ENCODE peak calls at places on chromosomes 5 and 9, in four cellular contexts. A is HCT116, J is HepG2, N is K562. G is an unnamed sample.
A peak's percentile ranks its signal among the peaks of the same experiment; 100 is the strongest.

GRCh38 chr5:173953528-173954090 is 35.4 kb upstream of the C5orf47 start:
- DNase-seq in A (no peak), J (peak; percentile 83), N (no peak), G (peak; percentile 74)

GRCh38 chr5:33231214-33231710 is 209.5 kb upstream of the TARS1 start:
- DNase-seq in N (no peak), A (no peak), J (no peak), G (no peak)

GRCh38 chr5:98827161-98827560 is 53.7 kb downstream of the RGMB start:
- DNase-seq in N (peak; percentile 29), A (peak; percentile 45), J (peak; percentile 32), G (peak; percentile 41)

GRCh38 chr5:93602261-93603149 is 19.5 kb downstream of the NR2F1 start:
- DNase-seq in A (no peak), J (no peak), N (no peak), G (no peak)

GRCh38 chr5:80249876-80250275 is 6.0 kb downstream of the SERINC5 start:
- DNase-seq in A (no peak), J (no peak), N (no peak), G (no peak)

GRCh38 chr5:44714871-44715580 is 93.7 kb upstream of the MRPS30 start:
- DNase-seq in N (no peak), A (no peak), J (no peak), G (no peak)

GRCh38 chr5:138033275-138033808 is 463 bp upstream of the FAM13B start:
- DNase-seq in A (no peak), N (no peak), J (no peak), G (no peak)

GRCh38 chr5:96976-97640 is 5.1 kb downstream of the PLEKHG4B start:
- DNase-seq in N (no peak), A (no peak), J (no peak), G (no peak)

GRCh38 chr9:3511537-3511936 is 14.3 kb downstream of the RFX3 start:
- DNase-seq in A (no peak), J (peak; percentile 3), N (no peak), G (no peak)

GRCh38 chr5:135209495-135209837 is 175.4 kb upstream of the PITX1 start:
- DNase-seq in N (no peak), J (no peak), A (no peak), G (no peak)

GRCh38 chr9:130627051-130627450 is 37.3 kb upstream of the PRDM12 start:
- DNase-seq in J (no peak), A (no peak), N (no peak), G (no peak)

GRCh38 chr9:93138171-93138764 is 4.2 kb upstream of the NINJ1 start:
- DNase-seq in A (no peak), N (no peak), J (no peak), G (no peak)

GRCh38 chr9:120308495-120308894 is 271.5 kb downstream of the CDK5RAP2 start:
- DNase-seq in N (no peak), A (no peak), J (no peak), G (no peak)

GRCh38 chr9:21812945-21813568 is 10.6 kb downstream of the MTAP start:
- DNase-seq in J (peak; percentile 51), A (no peak), N (no peak), G (peak; percentile 74)

GRCh38 chr5:79938468-79938867 is 52.6 kb downstream of the MTX3 start:
- DNase-seq in N (no peak), J (no peak), A (no peak), G (no peak)

GRCh38 chr5:34841816-34842215 is 2.9 kb downstream of the TTC23L start:
- DNase-seq in N (no peak), A (no peak), J (no peak), G (no peak)

GRCh38 chr5:92941806-92942205 is 639.2 kb downstream of the NR2F1-AS1 start:
- DNase-seq in A (no peak), N (no peak), J (no peak), G (no peak)

GRCh38 chr5:150641826-150642566 is 1.5 kb downstream of the SYNPO start:
- DNase-seq in N (no peak), A (no peak), J (no peak), G (no peak)

GRCh38 chr9:131758972-131759647 is 19.2 kb upstream of the RAPGEF1 start:
- DNase-seq in N (no peak), J (no peak), A (no peak), G (no peak)

GRCh38 chr9:35814106-35814840 is 569 bp downstream of the HINT2 start:
- DNase-seq in J (peak; percentile 84), N (no peak), A (no peak), G (no peak)

GRCh38 chr5:151098185-151098813 is 17.5 kb upstream of the TNIP1 start:
- DNase-seq in J (no peak), A (no peak), N (no peak), G (no peak)

GRCh38 chr9:127124792-127125191 is 2.4 kb upstream of the ANGPTL2 start:
- DNase-seq in N (no peak), J (no peak), A (no peak), G (no peak)

GRCh38 chr9:105901514-105902109 is 207.3 kb downstream of the TMEM38B start:
- DNase-seq in A (no peak), N (peak; percentile 66), J (peak; percentile 25), G (no peak)

GRCh38 chr9:91098203-91098602 is 263.5 kb downstream of the AUH start:
- DNase-seq in N (no peak), J (no peak), A (no peak), G (no peak)

GRCh38 chr9:132673355-132673754 is 3.1 kb downstream of the GTF3C4 start:
- DNase-seq in A (no peak), N (peak; percentile 30), J (peak; percentile 64), G (no peak)

GRCh38 chr5:160565376-160565775 is 143.7 kb downstream of the PTTG1 start:
- DNase-seq in A (no peak), N (no peak), J (no peak), G (no peak)

GRCh38 chr5:7392401-7393024 is 3.4 kb upstream of the ADCY2 start:
- DNase-seq in A (no peak), J (peak; percentile 6), N (no peak), G (no peak)

GRCh38 chr5:123752576-123752975 is 240.6 kb downstream of the CSNK1G3 start:
- DNase-seq in A (no peak), N (no peak), J (no peak), G (no peak)

DNA sequence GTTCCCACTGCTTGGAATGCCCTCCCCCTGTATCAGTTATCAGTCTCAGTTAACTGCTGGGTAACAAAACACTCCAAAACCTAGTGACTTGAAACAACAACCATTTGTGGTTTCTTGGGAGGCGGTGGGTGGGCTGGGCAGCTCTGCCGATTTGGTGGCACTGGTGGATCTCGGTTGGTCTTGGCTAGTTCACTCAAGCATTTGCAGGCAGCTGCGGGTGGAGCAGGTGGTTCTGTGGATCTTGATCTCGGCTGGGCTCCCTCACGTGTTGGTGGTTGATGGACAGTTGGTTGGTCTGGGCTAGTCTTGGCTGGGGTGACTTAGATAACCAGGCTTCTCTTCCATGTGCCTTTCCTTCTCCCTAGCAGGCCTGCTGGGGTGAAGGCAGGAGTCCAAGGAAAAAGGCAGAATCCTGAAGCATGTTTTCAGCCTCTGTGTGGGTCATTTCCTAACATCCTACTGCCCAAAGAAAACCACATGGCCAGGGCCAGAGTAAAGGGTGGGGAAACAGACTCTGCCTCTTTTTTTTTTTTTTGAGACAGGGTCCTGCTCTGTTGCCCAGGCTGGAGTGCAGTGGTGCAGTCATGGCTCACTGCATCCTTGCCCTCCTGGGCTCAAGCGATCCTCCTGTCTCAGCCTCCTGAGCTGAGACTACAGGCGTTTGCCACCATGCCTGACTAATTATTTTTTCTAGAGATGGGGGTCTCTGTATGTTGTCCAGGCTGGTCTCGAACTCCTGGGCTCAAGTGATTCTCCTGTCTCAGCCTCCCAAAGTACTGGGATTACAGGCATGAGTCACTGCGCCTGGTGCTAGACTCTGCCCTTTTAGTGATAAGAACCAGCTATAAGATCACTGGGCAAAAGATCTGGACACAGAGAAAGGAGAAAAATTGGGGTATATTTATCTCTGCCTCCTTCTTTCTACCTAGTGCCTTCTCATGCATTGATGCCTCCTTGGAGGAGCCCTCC is 183.7 kb downstream of the RGS3 start:
- DNase-seq in J (no peak), N (no peak), A (no peak), G (no peak)
- TF ChIP-seq TCF7L2 in J (no peak), N (no peak), A (no peak), G (no peak)

GRCh38 chr9:17900604-17901003 is 321.7 kb downstream of the SH3GL2 start:
- DNase-seq in A (no peak), J (no peak), N (no peak), G (no peak)

GRCh38 chr9:17906204-17906840 is 327.5 kb downstream of the SH3GL2 start:
- DNase-seq in A (no peak), N (no peak), J (no peak), G (no peak)

GRCh38 chr9:17906841-17907779 is 328.2 kb downstream of the SH3GL2 start:
- DNase-seq in N (no peak), J (no peak), A (no peak), G (no peak)

GRCh38 chr9:17907780-17908513 is 329.1 kb downstream of the SH3GL2 start:
- DNase-seq in J (no peak), N (no peak), A (no peak), G (no peak)

GRCh38 chr9:17905356-17906203 is 326.7 kb downstream of the SH3GL2 start:
- DNase-seq in N (no peak), J (no peak), A (no peak), G (no peak)
- H3K4me3 ChIP-seq in N (no peak overlapping the region), J (no peak overlapping the region), A (no peak overlapping the region), G (no peak overlapping the region)

GRCh38 chr5:169290895-169291294 is 10.0 kb downstream of the SLIT3 start:
- DNase-seq in J (no peak), A (no peak), N (no peak), G (no peak)

GRCh38 chr5:169286572-169287325 is 14.2 kb downstream of the SLIT3 start:
- DNase-seq in A (no peak), J (no peak), N (no peak), G (no peak)

GRCh38 chr5:169289520-169289919 is 11.4 kb downstream of the SLIT3 start:
- DNase-seq in J (no peak), A (no peak), N (no peak), G (no peak)

GRCh38 chr5:169287529-169287928 is 13.4 kb downstream of the SLIT3 start:
- DNase-seq in N (no peak), A (no peak), J (no peak), G (no peak)

DNA sequence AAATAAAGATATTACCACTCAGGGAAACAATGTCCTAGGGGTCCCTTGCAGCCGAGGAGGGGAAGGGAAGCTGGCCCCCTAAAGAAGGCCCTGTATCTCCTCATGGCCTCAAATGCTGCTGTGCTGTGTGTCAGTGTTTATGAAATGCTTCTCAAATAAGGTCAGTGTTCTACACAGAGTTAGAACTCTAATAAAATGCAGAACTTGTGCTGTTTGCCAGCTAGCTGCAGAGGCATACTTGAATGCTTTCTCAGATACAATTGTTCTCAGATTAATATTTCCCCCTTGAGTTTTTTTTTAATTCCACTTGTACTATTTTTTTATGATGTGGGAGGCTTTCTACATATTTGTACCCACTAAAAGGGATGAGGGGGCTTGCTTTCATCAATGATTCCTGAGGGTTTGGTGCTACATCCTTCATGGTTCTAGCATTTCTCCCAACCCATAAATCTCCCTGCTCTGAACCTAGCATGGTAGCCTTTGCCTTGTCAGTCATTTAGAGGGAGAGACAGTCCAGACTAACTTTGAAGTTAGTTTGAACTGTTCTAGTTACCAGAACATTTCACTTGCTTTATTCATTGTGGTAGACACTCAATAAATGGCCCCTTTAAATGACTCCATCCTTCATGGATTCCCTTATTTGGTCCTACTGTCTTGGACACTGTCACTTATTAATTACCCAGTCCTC is 12.7 kb downstream of the SLIT3 start:
- DNase-seq in A (no peak), N (no peak), J (no peak), G (no peak)
- H3K27ac ChIP-seq in A (no peak overlapping the region), N (no peak overlapping the region), J (no peak overlapping the region), G (no peak overlapping the region)

DNA sequence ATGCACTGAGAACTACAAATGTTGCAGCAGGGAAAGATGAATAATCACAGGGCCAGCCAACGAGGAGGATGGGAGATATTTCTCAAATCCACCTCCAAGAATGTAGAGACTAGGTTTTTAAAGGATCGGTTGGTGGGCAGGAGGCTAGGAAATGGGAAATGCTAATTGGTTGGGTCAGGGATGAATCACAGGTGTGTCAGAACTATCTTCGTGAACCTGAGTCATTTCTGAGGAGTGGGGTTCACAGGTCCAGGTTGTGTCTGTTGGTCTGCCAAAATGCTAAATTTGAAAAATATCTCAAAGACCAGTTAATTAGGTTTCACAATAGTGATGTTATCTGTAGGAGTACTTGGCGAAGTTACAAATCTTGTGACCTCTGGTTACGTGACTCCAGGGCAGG is 2.6 kb upstream of the PLAA start:
- DNase-seq in N (no peak), A (peak; percentile 64), J (no peak), G (no peak)
- TF ChIP-seq TCF7L2 in N (no peak), A (no peak), J (no peak), G (no peak)

G was measured in Panc1.